ENCODE peak calls at places on chromosomes 12 and 14, in four cellular contexts. T is AG04450; L is CD4-positive, alpha-beta T cell; V is CD8-positive, alpha-beta T cell. X is an unnamed sample. For H3K9me3, the result is how much of the 10 kb centered on the place peaks cover.

GRCh38 chr14:48963231-48963630 is 622.9 kb downstream of the RPS29 start:
- DNase-seq in L (no peak), V (no peak), T (no peak), X (no peak)

GRCh38 chr14:101473795-101474562 is 87.3 kb upstream of the DIO3 start:
- DNase-seq in T (no peak), L (no peak), V (no peak), X (no peak)

GRCh38 chr12:26869908-26870459 is 37.0 kb upstream of the ITPR2 start:
- DNase-seq in L (no peak), V (no peak), T (no peak), X (no peak)

GRCh38 chr12:54549774-54550451 is 512 bp downstream of the PDE1B start:
- DNase-seq in V (peak), T (no peak), L (no peak), X (no peak)

GRCh38 chr12:130615906-130616305 is 100.2 kb downstream of the RIMBP2 start:
- DNase-seq in V (no peak), L (no peak), T (no peak), X (no peak)

GRCh38 chr14:105882626-105883025 is 356.2 kb downstream of the TMEM121 start:
- DNase-seq in V (no peak), L (no peak), T (no peak), X (peak)

GRCh38 chr14:93017341-93017797 is 94.4 kb downstream of the CHGA start:
- DNase-seq in V (no peak), T (no peak), L (no peak), X (no peak)

GRCh38 chr14:66379116-66379515 is 107.1 kb upstream of the CCDC196 start:
- DNase-seq in T (no peak), L (no peak), V (no peak), X (no peak)

GRCh38 chr12:75720807-75721206 is 209.4 kb upstream of the KRR1 start:
- DNase-seq in V (no peak), L (no peak), T (no peak), X (no peak)

GRCh38 chr12:72274926-72275325 is 2.8 kb downstream of the TRHDE start:
- DNase-seq in T (no peak), L (no peak), V (no peak), X (no peak)

GRCh38 chr12:752673-753400 is 458 bp downstream of the WNK1 start:
- DNase-seq in T (no peak), L (peak), V (peak), X (peak)

GRCh38 chr14:30940886-30941285 is 66.5 kb downstream of the COCH start:
- DNase-seq in T (no peak), V (no peak), L (no peak), X (no peak)

GRCh38 chr12:9750276-9751203 is 10.2 kb downstream of the CD69 start:
- DNase-seq in L (peak), V (peak), T (peak), X (no peak)

GRCh38 chr12:125983094-125983783 is 918.0 kb downstream of the AACS start:
- DNase-seq in T (no peak), V (no peak), L (no peak), X (peak)

GRCh38 chr14:59067135-59067894 is 121.2 kb upstream of the DAAM1 start:
- DNase-seq in L (no peak), T (no peak), V (no peak), X (no peak)

GRCh38 chr12:10497602-10498001 is 8.1 kb upstream of the EIF2S3B start:
- DNase-seq in T (no peak), V (peak), L (no peak), X (no peak)

GRCh38 chr14:102277874-102278630 is 26.9 kb downstream of the MOK start:
- DNase-seq in T (no peak), V (no peak), L (no peak), X (no peak)

GRCh38 chr12:63945777-63946176 is 101.3 kb downstream of the SRGAP1 start:
- DNase-seq in V (no peak), L (no peak), T (no peak), X (no peak)

GRCh38 chr12:63944586-63945228 is 100.2 kb downstream of the SRGAP1 start:
- DNase-seq in T (no peak), V (no peak), L (no peak), X (no peak)

GRCh38 chr12:63941879-63942278 is 97.4 kb downstream of the SRGAP1 start:
- DNase-seq in L (no peak), V (no peak), T (no peak), X (no peak)

GRCh38 chr12:63942464-63943241 is 98.2 kb downstream of the SRGAP1 start:
- DNase-seq in L (no peak), V (no peak), T (no peak), X (no peak)

GRCh38 chr12:63944036-63944579 is 99.6 kb downstream of the SRGAP1 start:
- DNase-seq in T (no peak), V (no peak), L (no peak), X (no peak)
- H3K9me3 ChIP-seq in T (under half), V (under half), L (under half), X (under half)

GRCh38 chr14:104426771-104427125 is 152.8 kb upstream of the C14orf180 start:
- DNase-seq in T (no peak), V (no peak), L (no peak), X (no peak)

GRCh38 chr14:104429291-104429861 is 150.2 kb upstream of the C14orf180 start:
- DNase-seq in L (no peak), V (no peak), T (no peak), X (no peak)

GRCh38 chr14:104427126-104427851 is 152.3 kb upstream of the C14orf180 start:
- DNase-seq in V (no peak), L (no peak), T (no peak), X (peak)

GRCh38 chr14:104428860-104429259 is 150.7 kb upstream of the C14orf180 start:
- DNase-seq in V (no peak), T (no peak), L (no peak), X (no peak)

GRCh38 chr14:104428333-104428851 is 151.2 kb upstream of the C14orf180 start:
- DNase-seq in V (no peak), T (no peak), L (no peak), X (no peak)
- TF ChIP-seq CTCF in V (no peak), T (no peak), L (no peak), X (no peak)

DNA sequence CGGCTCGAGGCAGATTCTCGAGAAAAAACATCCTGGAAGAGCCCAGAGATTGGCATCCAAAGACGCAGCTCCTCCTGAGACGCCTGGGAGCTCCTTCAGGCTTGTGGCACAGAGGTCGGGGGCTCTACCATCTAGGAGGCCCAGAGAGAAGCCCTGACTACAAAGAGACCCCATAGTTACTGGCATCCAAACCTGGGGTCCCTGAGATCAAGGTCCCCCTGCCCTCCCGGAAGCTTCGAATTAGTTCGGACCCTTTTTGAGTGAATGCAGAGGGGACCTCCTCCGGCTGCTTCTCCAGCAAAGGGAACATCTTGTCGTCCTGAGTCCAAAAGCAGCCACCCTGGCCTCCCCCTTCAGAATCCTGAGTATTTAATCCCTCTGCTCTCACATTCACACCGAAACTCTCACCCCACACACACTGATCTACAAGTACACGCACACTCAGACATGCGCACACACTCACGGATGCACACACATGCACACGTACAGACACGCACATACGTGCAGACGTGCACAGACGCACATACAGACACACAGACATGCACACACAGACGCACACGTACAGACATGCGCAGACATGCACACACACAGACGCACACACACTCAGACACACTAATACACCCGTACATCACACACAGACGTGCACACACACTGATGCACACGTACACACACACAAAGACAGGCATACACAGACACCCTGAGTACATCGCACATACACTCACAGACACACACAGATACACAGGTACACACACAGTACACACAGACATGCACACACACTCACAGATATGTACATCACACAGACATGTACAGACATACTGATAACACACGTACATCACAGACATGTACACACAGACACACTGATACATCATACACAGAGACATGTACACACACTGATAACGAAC is 5.9 kb downstream of the ZNF605 start:
- DNase-seq in L (no peak), T (no peak), V (no peak), X (no peak)
- H3K9me3 ChIP-seq in L (under half), T (half or more), V (under half), X (half or more)

GRCh38 chr14:60266021-60266937 is 17.3 kb downstream of the PPM1A start:
- DNase-seq in T (no peak), V (no peak), L (peak), X (no peak)
- TF ChIP-seq CTCF in T (peak), V (peak), L (peak), X (no peak)

GRCh38 chr14:76742185-76742584 is 19.1 kb upstream of the VASH1 start:
- DNase-seq in T (no peak), L (no peak), V (no peak), X (no peak)

GRCh38 chr14:76741074-76741473 is 20.2 kb upstream of the VASH1 start:
- DNase-seq in V (no peak), T (no peak), L (no peak), X (no peak)

GRCh38 chr14:76742961-76743360 is 18.3 kb upstream of the VASH1 start:
- DNase-seq in L (no peak), V (no peak), T (no peak), X (no peak)
- H3K9me3 ChIP-seq in L (under half), V (under half), T (under half), X (under half)

DNA sequence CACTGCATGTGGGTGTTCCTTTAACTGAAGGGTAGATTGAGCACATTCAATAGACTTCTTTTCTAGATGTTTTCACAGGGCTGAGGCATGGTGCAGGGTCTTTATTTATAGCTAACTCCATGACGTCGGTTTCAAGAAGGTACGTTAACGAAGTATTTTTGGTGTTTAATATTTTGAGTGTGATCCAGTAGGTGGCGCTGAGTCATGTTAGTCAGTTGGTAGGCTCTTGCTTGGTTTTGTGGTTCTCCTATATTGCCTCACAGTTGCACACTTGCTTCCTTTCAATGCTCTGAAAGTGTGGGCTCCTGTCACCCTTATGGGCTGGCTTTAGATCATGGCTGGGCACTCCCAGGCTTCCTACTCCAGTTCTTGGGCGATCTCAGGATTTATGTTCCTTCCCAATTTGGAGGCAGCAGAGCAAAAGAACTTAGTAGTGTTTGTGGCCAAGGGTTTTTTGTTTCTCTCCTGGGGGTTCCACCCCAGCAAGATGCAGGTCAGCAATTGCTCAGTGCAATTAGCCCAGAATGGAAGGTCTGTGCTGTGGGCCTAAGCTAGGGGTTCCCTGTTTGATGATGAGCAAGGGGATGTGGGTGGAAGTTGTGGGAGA is 471.6 kb upstream of the FOXG1 start:
- DNase-seq in V (no peak), T (no peak), L (no peak), X (no peak)
- TF ChIP-seq CTCF in V (no peak), T (no peak), L (no peak), X (no peak)

GRCh38 chr12:38163442-38163801 is 153.2 kb upstream of the ALG10B start:
- DNase-seq in V (no peak), L (no peak), T (no peak), X (no peak)
- H3K9me3 ChIP-seq in V (under half), L (under half), T (half or more), X (under half)

GRCh38 chr12:51865470-51865745 is 16.9 kb upstream of the FIGNL2 start:
- DNase-seq in V (no peak), L (no peak), T (no peak), X (no peak)

GRCh38 chr12:51862947-51863346 is 14.4 kb upstream of the FIGNL2 start:
- DNase-seq in L (no peak), T (no peak), V (no peak), X (no peak)

GRCh38 chr12:51863363-51863920 is 14.9 kb upstream of the FIGNL2 start:
- DNase-seq in L (no peak), T (no peak), V (no peak), X (no peak)

GRCh38 chr12:51864701-51865469 is 16.4 kb upstream of the FIGNL2 start:
- DNase-seq in V (no peak), T (no peak), L (no peak), X (no peak)

GRCh38 chr12:51863921-51864700 is 15.6 kb upstream of the FIGNL2 start:
- DNase-seq in T (no peak), L (no peak), V (no peak), X (no peak)
- TF ChIP-seq CTCF in T (no peak), L (no peak), V (no peak), X (no peak)

GRCh38 chr14:71431169-71431525 is 501.1 kb upstream of the RGS6 start:
- DNase-seq in L (no peak), V (no peak), T (no peak), X (no peak)

GRCh38 chr14:71430321-71431168 is 501.7 kb upstream of the RGS6 start:
- DNase-seq in T (no peak), L (no peak), V (no peak), X (no peak)

GRCh38 chr14:71429900-71430299 is 502.3 kb upstream of the RGS6 start:
- DNase-seq in L (no peak), V (no peak), T (no peak), X (no peak)

GRCh38 chr14:71423481-71423880 is 508.7 kb upstream of the RGS6 start:
- DNase-seq in T (no peak), V (no peak), L (no peak), X (no peak)

DNA sequence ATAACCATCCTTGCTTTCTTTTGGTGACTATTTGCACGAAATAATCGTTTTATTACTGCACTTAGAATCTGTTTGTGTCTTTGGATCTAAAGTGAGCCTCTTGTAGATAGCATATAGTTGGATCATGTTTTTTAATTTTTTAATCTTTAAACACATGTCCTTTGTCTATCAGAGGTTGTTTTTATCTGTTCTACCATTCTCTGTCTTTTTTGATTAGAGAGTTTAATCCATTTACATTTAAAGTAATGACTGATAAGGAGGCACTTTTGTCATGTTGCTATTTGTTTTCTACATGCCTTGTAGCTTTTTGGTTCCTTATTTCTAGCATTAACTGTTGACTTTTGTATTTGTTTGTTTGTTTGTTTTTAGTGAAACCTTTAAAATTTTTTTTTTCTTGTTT is 506.2 kb upstream of the RGS6 start:
- DNase-seq in V (no peak), T (no peak), L (no peak), X (no peak)
- H3K9me3 ChIP-seq in V (under half), T (under half), L (under half), X (under half)

GRCh38 chr14:87935081-87935828 is 57.7 kb downstream of the GALC start:
- DNase-seq in V (no peak), T (no peak), L (no peak), X (no peak)

GRCh38 chr14:87935895-87936294 is 57.1 kb downstream of the GALC start:
- DNase-seq in T (no peak), L (no peak), V (no peak), X (no peak)

DNA sequence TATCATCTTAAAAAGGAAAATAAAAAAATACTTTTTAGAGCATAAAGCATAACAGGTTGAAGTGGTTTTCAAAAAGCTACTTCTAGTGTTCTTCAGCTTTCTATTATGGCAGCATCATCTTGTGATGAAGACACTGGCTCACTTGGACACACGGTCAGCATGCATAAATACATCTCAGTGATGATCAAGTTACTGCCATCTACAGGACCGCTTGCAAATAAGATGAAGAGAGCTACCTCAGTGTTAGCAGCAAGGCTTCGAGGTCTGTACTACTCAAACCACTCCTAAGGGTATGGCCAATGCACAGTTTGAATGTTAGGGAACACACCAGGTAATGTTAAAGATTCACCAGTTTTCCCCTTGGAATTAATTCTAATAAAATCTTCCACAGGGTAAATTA is 58.8 kb downstream of the GALC start:
- DNase-seq in T (no peak), L (no peak), V (no peak), X (no peak)
- TF ChIP-seq CTCF in T (no peak), L (no peak), V (no peak), X (no peak)